ENCODE peak calls at places on chromosomes 2 and 18, in four cellular contexts. R is IMR-90, N is GM12878, F is K562. M is an unnamed sample. For H3K36me3, the result is how much of the 10 kb centered on the place peaks cover.

GRCh38 chr2:188307850-188308283 is 16.2 kb downstream of the GULP1 start:
- DNase-seq in F (no peak), N (no peak), R (no peak), M (peak)

GRCh38 chr18:39838831-39839230 is 2116.2 kb upstream of the PIK3C3 start:
- DNase-seq in N (no peak), F (no peak), R (no peak), M (no peak)

GRCh38 chr2:204795156-204795555 is 249.9 kb downstream of the PARD3B start:
- DNase-seq in F (no peak), R (peak), N (no peak), M (peak)

GRCh38 chr2:211737282-211737681 is 801.3 kb downstream of the ERBB4 start:
- DNase-seq in N (no peak), R (no peak), F (no peak), M (peak)

GRCh38 chr2:230870544-230871360 is 6.0 kb downstream of the ITM2C start:
- DNase-seq in N (no peak), F (no peak), R (no peak), M (no peak)

GRCh38 chr2:96359310-96359709 is 23.7 kb downstream of the NCAPH start:
- DNase-seq in N (no peak), R (no peak), F (no peak), M (no peak)

GRCh38 chr2:143425896-143426295 is 296.7 kb downstream of the ARHGAP15 start:
- DNase-seq in N (no peak), R (no peak), F (no peak), M (no peak)

GRCh38 chr2:195590199-195590865 is 66.7 kb upstream of the SLC39A10 start:
- DNase-seq in R (no peak), N (no peak), F (no peak), M (no peak)

GRCh38 chr2:88254437-88255081 is 84.4 kb downstream of the THNSL2 start:
- DNase-seq in N (no peak), R (no peak), F (no peak), M (no peak)

GRCh38 chr2:172299741-172300140 is 127.6 kb upstream of the ITGA6 start:
- DNase-seq in N (no peak), R (peak), F (no peak), M (peak)

GRCh38 chr2:207252979-207253640 is 87.4 kb upstream of the KLF7 start:
- DNase-seq in N (no peak), R (peak), F (no peak), M (no peak)

GRCh38 chr18:58087928-58088722 is 44.1 kb downstream of the NEDD4L start:
- DNase-seq in N (no peak), R (peak), F (peak), M (no peak)

GRCh38 chr18:75336767-75337166 is 90.7 kb downstream of the SMIM21 start:
- DNase-seq in F (no peak), R (no peak), N (no peak), M (no peak)

GRCh38 chr2:223010641-223011040 is 41.3 kb upstream of the KCNE4 start:
- DNase-seq in F (no peak), N (no peak), R (peak), M (no peak)

GRCh38 chr2:144389151-144389929 is 130.6 kb downstream of the ZEB2 start:
- DNase-seq in F (no peak), R (no peak), N (no peak), M (no peak)

GRCh38 chr2:146572598-146572997 is 1272.2 kb upstream of the ACVR2A start:
- DNase-seq in F (no peak), R (peak), N (no peak), M (no peak)

GRCh38 chr2:238865744-238866355 is 18.0 kb downstream of the TWIST2 start:
- DNase-seq in R (no peak), N (no peak), F (no peak), M (no peak)

GRCh38 chr2:190812506-190813294 is 67.9 kb upstream of the GLS start:
- DNase-seq in N (no peak), F (no peak), R (peak), M (no peak)

GRCh38 chr2:71275939-71276310 is 49.0 kb upstream of the PAIP2B start:
- DNase-seq in R (no peak), N (no peak), F (no peak), M (no peak)

GRCh38 chr2:71277536-71278103 is 50.7 kb upstream of the PAIP2B start:
- DNase-seq in N (no peak), F (peak), R (no peak), M (peak)

GRCh38 chr2:71277159-71277498 is 50.2 kb upstream of the PAIP2B start:
- DNase-seq in R (no peak), N (no peak), F (no peak), M (no peak)

GRCh38 chr2:71281950-71282349 is 49.6 kb upstream of the ZNF638 start:
- DNase-seq in N (no peak), R (no peak), F (no peak), M (no peak)

GRCh38 chr2:71276311-71277158 is 49.6 kb upstream of the PAIP2B start:
- DNase-seq in N (peak), R (peak), F (peak), M (peak)
- TF ChIP-seq FOS in N (no peak), R (no peak), F (peak), M (no peak)

GRCh38 chr18:30765247-30765646 is 277.3 kb downstream of the DSC3 start:
- DNase-seq in F (no peak), N (no peak), R (no peak), M (no peak)

GRCh38 chr18:30763913-30764350 is 278.6 kb downstream of the DSC3 start:
- DNase-seq in N (no peak), R (no peak), F (no peak), M (no peak)

DNA sequence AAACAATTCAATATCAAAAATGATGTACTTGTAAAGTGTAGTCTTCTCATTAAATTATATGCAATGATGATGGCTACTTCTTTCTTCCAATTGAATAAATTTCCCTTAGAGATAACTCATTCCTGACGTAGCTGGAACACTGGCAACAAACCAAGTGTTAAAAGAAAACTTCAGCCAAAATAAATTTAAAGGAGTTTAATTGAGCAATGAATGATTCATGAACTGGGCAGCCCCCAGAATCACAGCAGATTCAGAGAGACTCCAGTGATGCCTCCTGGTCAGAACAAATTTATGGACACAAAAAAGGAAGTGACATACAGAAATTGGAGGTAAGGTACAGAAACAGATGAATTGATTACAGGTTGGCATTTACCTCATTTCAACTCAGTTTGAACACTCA is 276.5 kb downstream of the DSC3 start:
- DNase-seq in R (no peak), F (no peak), N (no peak), M (no peak)
- H2AFZ ChIP-seq in R (no peak), F (no peak), N (no peak), M (no peak)

GRCh38 chr2:201798252-201798918 is 8.0 kb upstream of the CDK15 start:
- DNase-seq in N (no peak), F (no peak), R (peak), M (peak)
- H3K36me3 ChIP-seq in N (under half), F (under half), R (under half), M (under half)

GRCh38 chr2:111121873-111122630 is 1.3 kb downstream of the BCL2L11 start:
- DNase-seq in N (no peak), F (peak), R (peak), M (peak)
- TF ChIP-seq FOS in N (no peak), F (peak), R (peak), M (no peak)

GRCh38 chr2:150020221-150020620 is 432.6 kb upstream of the MMADHC start:
- DNase-seq in R (no peak), N (no peak), F (no peak), M (no peak)
- H2AFZ ChIP-seq in R (no peak), N (no peak), F (no peak), M (no peak)

DNA sequence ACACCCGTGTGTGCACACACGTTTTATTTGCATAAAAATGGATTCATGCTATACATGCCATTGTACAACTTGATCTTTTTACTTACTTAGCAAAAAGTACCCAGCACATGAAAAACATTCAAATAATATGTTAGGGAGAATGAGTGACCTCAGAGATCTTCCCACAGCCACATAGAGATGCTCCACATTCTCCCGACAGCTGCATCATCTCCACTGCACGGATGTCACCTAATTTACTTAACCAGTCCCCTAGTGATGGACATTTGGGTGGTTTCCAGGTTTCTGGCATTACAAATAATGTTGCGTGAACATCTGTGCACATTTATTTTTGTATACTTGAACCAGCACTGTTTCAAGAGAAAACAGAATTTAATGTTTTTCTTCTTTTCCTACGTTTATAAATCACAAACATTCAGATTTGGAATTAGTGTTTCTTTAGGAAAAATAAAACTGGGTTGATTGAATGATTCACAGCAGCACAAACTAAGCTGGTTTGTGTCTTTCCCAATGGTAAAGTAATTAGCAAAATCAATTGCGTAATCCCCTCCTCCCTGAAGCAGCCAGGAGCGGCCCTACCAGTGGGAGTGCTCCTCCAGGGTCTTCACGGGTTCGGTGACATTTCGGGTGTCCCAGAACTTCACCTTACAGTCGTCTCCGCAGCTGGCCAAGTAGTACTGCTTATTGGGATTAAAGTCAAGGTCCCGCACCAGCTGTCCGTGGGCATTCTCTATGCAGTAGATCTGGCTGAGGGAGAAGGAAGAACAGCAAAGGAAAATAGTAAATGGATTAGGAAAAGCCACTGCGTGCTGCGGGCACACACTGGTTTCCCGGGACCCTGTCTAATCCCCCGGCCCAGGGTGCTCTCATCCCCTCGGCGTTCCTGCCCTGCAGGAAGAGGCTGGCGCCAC is 183.9 kb downstream of the EIPR1 start:
- DNase-seq in N (no peak), F (no peak), R (peak), M (no peak)
- H3K36me3 ChIP-seq in N (under half), F (half or more), R (under half), M (under half)

DNA sequence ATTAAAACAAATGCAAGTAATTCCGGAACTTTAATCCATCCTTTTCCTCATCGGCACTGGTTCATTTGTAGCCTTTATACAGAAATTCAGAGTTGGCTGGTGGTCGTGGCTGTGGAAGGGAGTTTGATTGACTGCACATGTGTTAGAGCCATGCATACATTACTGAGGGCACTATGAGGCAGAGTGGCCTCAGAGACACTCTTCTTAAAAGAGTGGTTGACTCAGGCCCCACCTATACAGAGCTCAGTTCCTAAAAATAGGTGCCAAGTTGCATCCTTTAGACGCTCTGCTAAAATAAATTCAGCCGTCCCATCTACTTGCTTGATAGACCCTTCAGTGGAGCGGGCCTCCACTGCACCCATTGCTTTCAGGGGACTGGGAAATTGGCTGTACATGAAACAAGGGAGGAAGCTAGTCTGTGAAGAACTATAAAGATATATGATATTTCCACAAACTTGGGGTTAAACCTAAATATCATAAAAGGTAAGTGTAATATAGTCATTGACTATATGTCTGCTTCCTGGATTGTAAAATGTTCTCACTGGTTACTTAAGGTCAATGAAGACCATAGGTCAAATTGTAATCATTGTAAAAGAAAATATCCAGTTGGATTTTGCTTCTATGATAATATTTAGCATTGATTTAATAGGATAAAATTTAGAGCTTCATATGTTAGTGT is 298.9 kb downstream of the XIRP2 start:
- DNase-seq in R (no peak), N (no peak), F (no peak), M (no peak)
- TF ChIP-seq FOS in R (no peak), N (no peak), F (no peak), M (no peak)

GRCh38 chr18:12838178-12838634 is 45.8 kb downstream of the PTPN2 start:
- DNase-seq in R (peak), N (peak), F (no peak), M (no peak)
- H2AFZ ChIP-seq in R (peak), N (no peak), F (no peak), M (no peak)